ENCODE peak calls at places on chromosome 4, in seven cellular contexts. One of them, this sample, is unnamed.

GRCh38 chr4:6906046-6906445 is 3.6 kb upstream of the TBC1D14 start:
- DNase-seq in OCI-LY7: no peak
- DNase-seq in astrocyte: no peak
- DNase-seq in mesenchymal stem cell: no peak
- DNase-seq in uterus: no peak
- DNase-seq in cardiac muscle cell: no peak
- DNase-seq in hepatocyte: no peak
- DNase-seq in this sample: no peak

GRCh38 chr4:159950707-159951106 is 847.8 kb downstream of the RAPGEF2 start:
- DNase-seq in mesenchymal stem cell: no peak
- DNase-seq in uterus: no peak
- DNase-seq in hepatocyte: no peak
- DNase-seq in OCI-LY7: no peak
- DNase-seq in cardiac muscle cell: no peak
- DNase-seq in astrocyte: no peak
- DNase-seq in this sample: no peak

GRCh38 chr4:32136081-32136787 is 1416.1 kb downstream of the PCDH7 start:
- DNase-seq in hepatocyte: no peak
- DNase-seq in astrocyte: no peak
- DNase-seq in mesenchymal stem cell: no peak
- DNase-seq in cardiac muscle cell: no peak
- DNase-seq in OCI-LY7: no peak
- DNase-seq in uterus: no peak
- DNase-seq in this sample: no peak

GRCh38 chr4:158176776-158177175 is 4.0 kb upstream of the GASK1B start:
- DNase-seq in uterus: no peak
- DNase-seq in mesenchymal stem cell: no peak
- DNase-seq in astrocyte: no peak
- DNase-seq in hepatocyte: no peak
- DNase-seq in OCI-LY7: no peak
- DNase-seq in cardiac muscle cell: no peak
- DNase-seq in this sample: no peak

GRCh38 chr4:7924570-7924969 is 15.1 kb downstream of the AFAP1 start:
- DNase-seq in mesenchymal stem cell: peak; percentile 53
- DNase-seq in hepatocyte: no peak
- DNase-seq in cardiac muscle cell: no peak
- DNase-seq in OCI-LY7: no peak
- DNase-seq in uterus: no peak
- DNase-seq in astrocyte: no peak
- DNase-seq in this sample: no peak

GRCh38 chr4:23500876-23501275 is 389.0 kb downstream of the PPARGC1A start:
- DNase-seq in hepatocyte: no peak
- DNase-seq in astrocyte: no peak
- DNase-seq in uterus: no peak
- DNase-seq in mesenchymal stem cell: no peak
- DNase-seq in OCI-LY7: no peak
- DNase-seq in cardiac muscle cell: no peak
- DNase-seq in this sample: no peak

GRCh38 chr4:2930821-2931764 is 32.1 kb downstream of the NOP14 start:
- DNase-seq in mesenchymal stem cell: no peak
- DNase-seq in astrocyte: no peak
- DNase-seq in uterus: peak; percentile 22
- DNase-seq in cardiac muscle cell: no peak
- DNase-seq in OCI-LY7: no peak
- DNase-seq in hepatocyte: no peak
- DNase-seq in this sample: no peak

GRCh38 chr4:71187399-71188196 is 151.2 kb upstream of the SLC4A4 start:
- DNase-seq in cardiac muscle cell: peak; percentile 45
- DNase-seq in astrocyte: peak; percentile 51
- DNase-seq in uterus: no peak
- DNase-seq in OCI-LY7: no peak
- DNase-seq in mesenchymal stem cell: peak; percentile 66
- DNase-seq in hepatocyte: peak; percentile 37
- DNase-seq in this sample: no peak

GRCh38 chr4:73853246-73853704 is at the start of gene PF4V1:
- DNase-seq in hepatocyte: peak; percentile 26
- DNase-seq in astrocyte: no peak
- DNase-seq in uterus: no peak
- DNase-seq in OCI-LY7: no peak
- DNase-seq in mesenchymal stem cell: no peak
- DNase-seq in cardiac muscle cell: peak; percentile 50
- DNase-seq in this sample: no peak

GRCh38 chr4:185384877-185385465 is 10.8 kb downstream of the LRP2BP start:
- DNase-seq in mesenchymal stem cell: peak; percentile 10
- DNase-seq in OCI-LY7: no peak
- DNase-seq in cardiac muscle cell: peak; percentile 41
- DNase-seq in uterus: no peak
- DNase-seq in astrocyte: no peak
- DNase-seq in hepatocyte: no peak
- DNase-seq in this sample: no peak

GRCh38 chr4:94636004-94636403 is 121.8 kb upstream of the BMPR1B start:
- DNase-seq in hepatocyte: no peak
- DNase-seq in astrocyte: peak; percentile 65
- DNase-seq in uterus: no peak
- DNase-seq in OCI-LY7: no peak
- DNase-seq in mesenchymal stem cell: peak; percentile 67
- DNase-seq in cardiac muscle cell: peak; percentile 53
- DNase-seq in this sample: no peak

GRCh38 chr4:81130569-81130968 is 84.5 kb downstream of the PRKG2 start:
- DNase-seq in hepatocyte: no peak
- DNase-seq in mesenchymal stem cell: no peak
- DNase-seq in OCI-LY7: no peak
- DNase-seq in astrocyte: no peak
- DNase-seq in cardiac muscle cell: no peak
- DNase-seq in uterus: no peak
- DNase-seq in this sample: no peak

GRCh38 chr4:40178672-40179071 is 18.2 kb upstream of the RHOH start:
- DNase-seq in OCI-LY7: no peak
- DNase-seq in mesenchymal stem cell: no peak
- DNase-seq in hepatocyte: no peak
- DNase-seq in cardiac muscle cell: peak; percentile 8
- DNase-seq in uterus: no peak
- DNase-seq in astrocyte: no peak
- DNase-seq in this sample: no peak

GRCh38 chr4:47930971-47931804 is 16.8 kb upstream of the NFXL1 start:
- DNase-seq in cardiac muscle cell: peak; percentile 72
- DNase-seq in hepatocyte: peak; percentile 48
- DNase-seq in OCI-LY7: no peak
- DNase-seq in astrocyte: peak; percentile 82
- DNase-seq in uterus: no peak
- DNase-seq in mesenchymal stem cell: no peak
- DNase-seq in this sample: no peak

GRCh38 chr4:1283711-1284110 is 6.0 kb upstream of the MAEA start:
- DNase-seq in cardiac muscle cell: no peak
- DNase-seq in hepatocyte: no peak
- DNase-seq in OCI-LY7: no peak
- DNase-seq in uterus: no peak
- DNase-seq in mesenchymal stem cell: no peak
- DNase-seq in astrocyte: no peak
- DNase-seq in this sample: no peak

GRCh38 chr4:47667552-47667951 is 170.3 kb downstream of the CORIN start:
- DNase-seq in OCI-LY7: no peak
- DNase-seq in hepatocyte: no peak
- DNase-seq in astrocyte: no peak
- DNase-seq in cardiac muscle cell: no peak
- DNase-seq in uterus: no peak
- DNase-seq in mesenchymal stem cell: no peak
- DNase-seq in this sample: no peak

DNA sequence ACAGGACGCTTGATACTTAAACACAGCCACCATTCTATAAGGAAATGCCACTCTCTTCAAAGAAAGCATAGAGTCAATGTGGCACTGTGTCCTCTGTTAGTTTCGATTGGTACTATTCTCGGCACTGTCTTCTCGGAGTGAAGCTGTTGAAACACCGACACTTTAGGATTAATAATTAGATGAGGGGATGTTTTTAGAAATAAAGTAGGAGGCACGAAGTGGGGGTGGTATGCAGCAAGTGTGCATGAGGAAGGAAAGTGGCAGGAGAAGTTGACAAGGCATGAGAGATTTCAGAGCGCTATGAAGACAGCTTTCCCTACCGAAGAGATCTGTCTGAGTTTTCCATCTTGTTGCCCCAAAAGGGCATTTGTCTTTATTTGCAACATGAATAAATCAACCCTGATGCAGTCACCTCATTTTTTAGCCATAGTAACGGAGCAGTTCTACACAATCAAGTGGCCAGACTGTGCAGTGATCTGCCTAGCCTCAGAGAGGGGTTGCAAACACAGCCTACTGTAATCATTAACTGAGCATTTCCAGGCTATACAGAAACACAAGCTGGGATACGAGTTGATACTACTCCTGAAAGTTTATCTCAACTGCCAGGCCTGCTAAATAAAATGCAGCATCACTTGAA is 8.3 kb downstream of the GPRIN3 start:
- DNase-seq in astrocyte: no peak
- DNase-seq in uterus: no peak
- DNase-seq in cardiac muscle cell: no peak
- DNase-seq in OCI-LY7: peak; percentile 62
- DNase-seq in hepatocyte: no peak
- DNase-seq in mesenchymal stem cell: no peak
- DNase-seq in this sample: no peak
- H3K27ac ChIP-seq in astrocyte: no peak overlapping the region
- H3K27ac ChIP-seq in uterus: no peak overlapping the region
- H3K27ac ChIP-seq in cardiac muscle cell: peak overlapping the region; percentile 85
- H3K27ac ChIP-seq in OCI-LY7: peak overlapping the region; percentile 88
- H3K27ac ChIP-seq in hepatocyte: no peak overlapping the region
- H3K27ac ChIP-seq in mesenchymal stem cell: no peak overlapping the region
- H3K27ac ChIP-seq in this sample: peak overlapping the region; percentile 56

DNA sequence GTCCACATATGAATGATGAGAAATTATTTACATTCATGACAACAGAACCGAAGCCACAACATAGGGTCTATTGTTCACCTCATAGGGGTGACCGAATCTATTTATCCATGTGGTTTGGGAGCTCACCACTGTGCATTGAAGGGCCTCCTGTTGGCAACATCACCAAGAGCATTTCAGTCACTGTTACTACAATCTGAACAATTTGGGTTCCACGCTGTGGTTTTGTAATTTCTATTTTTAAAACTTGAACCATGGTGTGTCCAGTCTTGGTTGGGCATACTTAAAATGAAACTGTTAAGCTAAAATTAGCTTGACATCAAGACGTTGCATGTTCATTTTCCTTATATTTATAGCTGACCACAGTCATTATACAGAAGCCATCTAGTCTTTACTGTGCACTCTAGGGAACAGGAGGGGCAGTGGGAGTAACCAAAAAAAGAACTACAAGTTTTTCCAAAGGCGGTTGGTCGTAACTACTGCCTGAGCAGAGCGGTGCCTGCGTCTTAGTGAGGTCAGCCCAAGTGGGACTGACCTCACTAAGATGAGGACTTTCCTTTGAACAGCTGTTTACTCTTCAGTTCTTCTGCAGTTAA is 192.1 kb downstream of the SPRY1 start:
- DNase-seq in mesenchymal stem cell: peak; percentile 99
- DNase-seq in uterus: no peak
- DNase-seq in OCI-LY7: no peak
- DNase-seq in astrocyte: peak; percentile 81
- DNase-seq in cardiac muscle cell: peak; percentile 20
- DNase-seq in hepatocyte: peak; percentile 19
- DNase-seq in this sample: no peak
- H3K27ac ChIP-seq in mesenchymal stem cell: peak overlapping the region; percentile 95
- H3K27ac ChIP-seq in uterus: peak overlapping the region; percentile 44
- H3K27ac ChIP-seq in OCI-LY7: no peak overlapping the region
- H3K27ac ChIP-seq in astrocyte: peak overlapping the region; percentile 22
- H3K27ac ChIP-seq in cardiac muscle cell: no peak overlapping the region
- H3K27ac ChIP-seq in hepatocyte: peak overlapping the region; percentile 89
- H3K27ac ChIP-seq in this sample: no peak overlapping the region

DNA sequence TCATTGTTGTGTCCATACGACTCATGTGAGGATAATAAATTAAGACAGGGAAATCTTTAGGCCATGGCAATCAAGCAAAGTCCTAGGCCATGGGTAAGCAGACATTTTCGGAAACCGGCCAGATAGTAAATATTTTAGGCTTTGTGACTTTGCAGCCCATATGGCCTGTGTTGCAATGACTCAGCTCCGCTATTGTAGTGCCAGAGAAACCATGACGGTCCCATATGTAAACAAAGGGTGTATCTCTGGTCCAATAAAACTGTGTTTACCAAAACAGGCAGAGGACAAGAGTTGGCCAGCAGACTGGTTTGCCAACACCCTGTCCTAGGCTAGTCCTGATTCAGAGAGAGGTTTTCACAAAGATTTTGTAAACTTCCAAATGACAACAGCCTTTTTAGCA is 5.0 kb downstream of the FAM114A1 start:
- DNase-seq in hepatocyte: peak; percentile 61
- DNase-seq in cardiac muscle cell: peak; percentile 34
- DNase-seq in OCI-LY7: no peak
- DNase-seq in astrocyte: peak; percentile 54
- DNase-seq in mesenchymal stem cell: peak; percentile 89
- DNase-seq in uterus: no peak
- DNase-seq in this sample: no peak
- H3K27ac ChIP-seq in hepatocyte: peak overlapping the region; percentile 44
- H3K27ac ChIP-seq in cardiac muscle cell: no peak overlapping the region
- H3K27ac ChIP-seq in OCI-LY7: no peak overlapping the region
- H3K27ac ChIP-seq in astrocyte: no peak overlapping the region
- H3K27ac ChIP-seq in mesenchymal stem cell: no peak overlapping the region
- H3K27ac ChIP-seq in uterus: peak overlapping the region; percentile 13
- H3K27ac ChIP-seq in this sample: no peak overlapping the region

DNA sequence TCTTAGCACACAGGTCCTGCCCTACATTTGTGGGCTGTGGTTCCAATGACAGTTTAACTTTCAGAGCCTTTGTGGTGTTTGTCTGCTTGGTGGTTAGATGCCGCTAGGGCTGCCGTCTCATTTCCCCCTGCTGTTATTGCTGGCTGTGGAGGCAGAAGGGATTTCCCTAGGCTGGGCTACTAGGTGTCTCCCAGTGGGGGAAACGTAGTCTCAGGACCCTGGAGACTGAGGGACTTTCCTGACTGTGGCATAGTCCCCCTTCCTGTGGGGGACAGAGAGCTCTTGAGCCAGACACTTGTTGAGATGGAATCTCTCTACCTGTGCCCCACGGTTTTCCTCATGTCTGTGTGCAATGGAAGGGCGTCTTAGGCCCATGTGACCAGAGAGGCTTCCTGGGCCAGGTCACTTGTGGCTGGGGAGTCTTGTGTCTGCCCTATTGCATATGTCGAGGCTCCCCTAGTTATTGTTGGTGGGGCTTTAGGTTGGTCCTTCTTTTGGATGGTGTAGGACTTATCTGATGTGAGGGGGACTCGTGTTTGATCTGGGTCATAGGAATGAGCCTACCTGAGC is 68.2 kb downstream of the ARHGAP10 start:
- DNase-seq in mesenchymal stem cell: peak; percentile 66
- DNase-seq in uterus: no peak
- DNase-seq in astrocyte: peak; percentile 36
- DNase-seq in cardiac muscle cell: no peak
- DNase-seq in hepatocyte: no peak
- DNase-seq in OCI-LY7: no peak
- DNase-seq in this sample: no peak
- H3K27ac ChIP-seq in mesenchymal stem cell: no peak overlapping the region
- H3K27ac ChIP-seq in uterus: no peak overlapping the region
- H3K27ac ChIP-seq in astrocyte: no peak overlapping the region
- H3K27ac ChIP-seq in cardiac muscle cell: no peak overlapping the region
- H3K27ac ChIP-seq in hepatocyte: no peak overlapping the region
- H3K27ac ChIP-seq in OCI-LY7: no peak overlapping the region
- H3K27ac ChIP-seq in this sample: no peak overlapping the region

GRCh38 chr4:99324361-99324760 is 3.2 kb upstream of the ADH1B start:
- DNase-seq in cardiac muscle cell: peak; percentile 17
- DNase-seq in hepatocyte: no peak
- DNase-seq in OCI-LY7: no peak
- DNase-seq in astrocyte: no peak
- DNase-seq in uterus: no peak
- DNase-seq in mesenchymal stem cell: no peak
- DNase-seq in this sample: no peak
- H3K27ac ChIP-seq in cardiac muscle cell: no peak overlapping the region
- H3K27ac ChIP-seq in hepatocyte: no peak overlapping the region
- H3K27ac ChIP-seq in OCI-LY7: no peak overlapping the region
- H3K27ac ChIP-seq in astrocyte: no peak overlapping the region
- H3K27ac ChIP-seq in uterus: peak overlapping the region; percentile 87
- H3K27ac ChIP-seq in mesenchymal stem cell: no peak overlapping the region
- H3K27ac ChIP-seq in this sample: no peak overlapping the region

GRCh38 chr4:147969573-147969972 is 237.7 kb downstream of the ARHGAP10 start:
- DNase-seq in uterus: no peak
- DNase-seq in astrocyte: no peak
- DNase-seq in hepatocyte: no peak
- DNase-seq in OCI-LY7: no peak
- DNase-seq in mesenchymal stem cell: peak; percentile 37
- DNase-seq in cardiac muscle cell: no peak
- DNase-seq in this sample: no peak
- H3K27ac ChIP-seq in uterus: peak overlapping the region; percentile 7
- H3K27ac ChIP-seq in astrocyte: no peak overlapping the region
- H3K27ac ChIP-seq in hepatocyte: no peak overlapping the region
- H3K27ac ChIP-seq in OCI-LY7: no peak overlapping the region
- H3K27ac ChIP-seq in mesenchymal stem cell: no peak overlapping the region
- H3K27ac ChIP-seq in cardiac muscle cell: no peak overlapping the region
- H3K27ac ChIP-seq in this sample: no peak overlapping the region